ENCODE peak calls at places on chromosomes 6 and 20, in seven cellular contexts. One of them, this sample, is unnamed.

GRCh38 chr6:164109770-164110140 is 695.2 kb downstream of the QKI start:
- DNase-seq in GM04503: no peak
- DNase-seq in stimulated activated naive B cell treated with anti-CD40 and anti-IgM and Interleukin-4, amounts not matched to agents 10 μg/mL and 1 μg/mL and 100 μg/mL, for 72 hours: no peak
- DNase-seq in amygdala: no peak
- DNase-seq in fibroblast of the conjunctiva: no peak
- DNase-seq in activated naive CD4-positive, alpha-beta T cell: no peak
- DNase-seq in activated T-cell treated with anti-CD3 and anti-CD28 coated beads, Interleukin-2, amount 50 U/mL, for 72 hours: no peak
- DNase-seq in this sample: no peak

GRCh38 chr6:69456086-69456485 is 340.7 kb downstream of the LMBRD1 start:
- DNase-seq in GM04503: no peak
- DNase-seq in stimulated activated naive B cell treated with anti-CD40 and anti-IgM and Interleukin-4, amounts not matched to agents 10 μg/mL and 1 μg/mL and 100 μg/mL, for 72 hours: no peak
- DNase-seq in amygdala: no peak
- DNase-seq in fibroblast of the conjunctiva: no peak
- DNase-seq in activated naive CD4-positive, alpha-beta T cell: no peak
- DNase-seq in activated T-cell treated with anti-CD3 and anti-CD28 coated beads, Interleukin-2, amount 50 U/mL, for 72 hours: no peak
- DNase-seq in this sample: no peak

GRCh38 chr6:118506071-118506638 is 41.9 kb upstream of the PLN start:
- DNase-seq in GM04503: no peak
- DNase-seq in stimulated activated naive B cell treated with anti-CD40 and anti-IgM and Interleukin-4, amounts not matched to agents 10 μg/mL and 1 μg/mL and 100 μg/mL, for 72 hours: no peak
- DNase-seq in amygdala: no peak
- DNase-seq in fibroblast of the conjunctiva: no peak
- DNase-seq in activated naive CD4-positive, alpha-beta T cell: no peak
- DNase-seq in activated T-cell treated with anti-CD3 and anti-CD28 coated beads, Interleukin-2, amount 50 U/mL, for 72 hours: no peak
- DNase-seq in this sample: no peak

GRCh38 chr6:109087661-109088264 is 6.9 kb downstream of the SESN1 start:
- DNase-seq in GM04503: no peak
- DNase-seq in stimulated activated naive B cell treated with anti-CD40 and anti-IgM and Interleukin-4, amounts not matched to agents 10 μg/mL and 1 μg/mL and 100 μg/mL, for 72 hours: no peak
- DNase-seq in amygdala: no peak
- DNase-seq in fibroblast of the conjunctiva: no peak
- DNase-seq in activated naive CD4-positive, alpha-beta T cell: no peak
- DNase-seq in activated T-cell treated with anti-CD3 and anti-CD28 coated beads, Interleukin-2, amount 50 U/mL, for 72 hours: no peak
- DNase-seq in this sample: no peak

GRCh38 chr6:151869345-151869744 is 61.9 kb downstream of the ESR1 start:
- DNase-seq in GM04503: no peak
- DNase-seq in stimulated activated naive B cell treated with anti-CD40 and anti-IgM and Interleukin-4, amounts not matched to agents 10 μg/mL and 1 μg/mL and 100 μg/mL, for 72 hours: no peak
- DNase-seq in amygdala: no peak
- DNase-seq in fibroblast of the conjunctiva: no peak
- DNase-seq in activated naive CD4-positive, alpha-beta T cell: no peak
- DNase-seq in activated T-cell treated with anti-CD3 and anti-CD28 coated beads, Interleukin-2, amount 50 U/mL, for 72 hours: no peak
- DNase-seq in this sample: no peak

GRCh38 chr6:168583821-168584220 is 142.8 kb downstream of the SMOC2 start:
- DNase-seq in GM04503: no peak
- DNase-seq in stimulated activated naive B cell treated with anti-CD40 and anti-IgM and Interleukin-4, amounts not matched to agents 10 μg/mL and 1 μg/mL and 100 μg/mL, for 72 hours: no peak
- DNase-seq in amygdala: no peak
- DNase-seq in fibroblast of the conjunctiva: no peak
- DNase-seq in activated naive CD4-positive, alpha-beta T cell: no peak
- DNase-seq in activated T-cell treated with anti-CD3 and anti-CD28 coated beads, Interleukin-2, amount 50 U/mL, for 72 hours: no peak
- DNase-seq in this sample: no peak

GRCh38 chr20:3890410-3890751 is 1.2 kb downstream of the PANK2 start:
- DNase-seq in GM04503: no peak
- DNase-seq in stimulated activated naive B cell treated with anti-CD40 and anti-IgM and Interleukin-4, amounts not matched to agents 10 μg/mL and 1 μg/mL and 100 μg/mL, for 72 hours: no peak
- DNase-seq in amygdala: no peak
- DNase-seq in fibroblast of the conjunctiva: peak; percentile 20
- DNase-seq in activated naive CD4-positive, alpha-beta T cell: no peak
- DNase-seq in activated T-cell treated with anti-CD3 and anti-CD28 coated beads, Interleukin-2, amount 50 U/mL, for 72 hours: no peak
- DNase-seq in this sample: no peak

GRCh38 chr20:19757487-19757972 is 528 bp upstream of the RIN2 start:
- DNase-seq in GM04503: no peak
- DNase-seq in stimulated activated naive B cell treated with anti-CD40 and anti-IgM and Interleukin-4, amounts not matched to agents 10 μg/mL and 1 μg/mL and 100 μg/mL, for 72 hours: no peak
- DNase-seq in amygdala: no peak
- DNase-seq in fibroblast of the conjunctiva: peak; percentile 49
- DNase-seq in activated naive CD4-positive, alpha-beta T cell: no peak
- DNase-seq in activated T-cell treated with anti-CD3 and anti-CD28 coated beads, Interleukin-2, amount 50 U/mL, for 72 hours: no peak
- DNase-seq in this sample: no peak

GRCh38 chr20:6495907-6496306 is 271.6 kb upstream of the BMP2 start:
- DNase-seq in GM04503: no peak
- DNase-seq in stimulated activated naive B cell treated with anti-CD40 and anti-IgM and Interleukin-4, amounts not matched to agents 10 μg/mL and 1 μg/mL and 100 μg/mL, for 72 hours: no peak
- DNase-seq in amygdala: no peak
- DNase-seq in fibroblast of the conjunctiva: no peak
- DNase-seq in activated naive CD4-positive, alpha-beta T cell: no peak
- DNase-seq in activated T-cell treated with anti-CD3 and anti-CD28 coated beads, Interleukin-2, amount 50 U/mL, for 72 hours: no peak
- DNase-seq in this sample: no peak

GRCh38 chr20:44596010-44596409 is 13.6 kb downstream of the PKIG start:
- DNase-seq in GM04503: no peak
- DNase-seq in stimulated activated naive B cell treated with anti-CD40 and anti-IgM and Interleukin-4, amounts not matched to agents 10 μg/mL and 1 μg/mL and 100 μg/mL, for 72 hours: no peak
- DNase-seq in amygdala: no peak
- DNase-seq in fibroblast of the conjunctiva: no peak
- DNase-seq in activated naive CD4-positive, alpha-beta T cell: no peak
- DNase-seq in activated T-cell treated with anti-CD3 and anti-CD28 coated beads, Interleukin-2, amount 50 U/mL, for 72 hours: no peak
- DNase-seq in this sample: no peak

GRCh38 chr6:17485181-17485580 is 91.8 kb downstream of the CAP2 start:
- DNase-seq in GM04503: no peak
- DNase-seq in stimulated activated naive B cell treated with anti-CD40 and anti-IgM and Interleukin-4, amounts not matched to agents 10 μg/mL and 1 μg/mL and 100 μg/mL, for 72 hours: no peak
- DNase-seq in amygdala: no peak
- DNase-seq in fibroblast of the conjunctiva: no peak
- DNase-seq in activated naive CD4-positive, alpha-beta T cell: no peak
- DNase-seq in activated T-cell treated with anti-CD3 and anti-CD28 coated beads, Interleukin-2, amount 50 U/mL, for 72 hours: no peak
- DNase-seq in this sample: no peak

GRCh38 chr20:62969179-62969760 is 16.8 kb downstream of the SLC17A9 start:
- DNase-seq in GM04503: no peak
- DNase-seq in stimulated activated naive B cell treated with anti-CD40 and anti-IgM and Interleukin-4, amounts not matched to agents 10 μg/mL and 1 μg/mL and 100 μg/mL, for 72 hours: no peak
- DNase-seq in amygdala: no peak
- DNase-seq in fibroblast of the conjunctiva: no peak
- DNase-seq in activated naive CD4-positive, alpha-beta T cell: no peak
- DNase-seq in activated T-cell treated with anti-CD3 and anti-CD28 coated beads, Interleukin-2, amount 50 U/mL, for 72 hours: no peak
- DNase-seq in this sample: no peak

GRCh38 chr6:93786474-93787330 is 367.3 kb upstream of the EPHA7 start:
- DNase-seq in GM04503: no peak
- DNase-seq in stimulated activated naive B cell treated with anti-CD40 and anti-IgM and Interleukin-4, amounts not matched to agents 10 μg/mL and 1 μg/mL and 100 μg/mL, for 72 hours: no peak
- DNase-seq in amygdala: no peak
- DNase-seq in fibroblast of the conjunctiva: no peak
- DNase-seq in activated naive CD4-positive, alpha-beta T cell: no peak
- DNase-seq in activated T-cell treated with anti-CD3 and anti-CD28 coated beads, Interleukin-2, amount 50 U/mL, for 72 hours: no peak
- DNase-seq in this sample: no peak

GRCh38 chr20:46058656-46059281 is 29.8 kb downstream of the SLC12A5 start:
- DNase-seq in GM04503: no peak
- DNase-seq in stimulated activated naive B cell treated with anti-CD40 and anti-IgM and Interleukin-4, amounts not matched to agents 10 μg/mL and 1 μg/mL and 100 μg/mL, for 72 hours: no peak
- DNase-seq in amygdala: no peak
- DNase-seq in fibroblast of the conjunctiva: no peak
- DNase-seq in activated naive CD4-positive, alpha-beta T cell: no peak
- DNase-seq in activated T-cell treated with anti-CD3 and anti-CD28 coated beads, Interleukin-2, amount 50 U/mL, for 72 hours: no peak
- DNase-seq in this sample: no peak